ENCODE peak calls at places on chromosomes 6 and 20, in four cellular contexts. Y is AML-193; Q is left colon; R is activated effector memory CD4-positive, alpha-beta T cell treated with Interleukin-2 at 50 U/mL for 16 hours. A is an unnamed sample.

GRCh38 chr20:53578492-53579222 is 15.0 kb downstream of the ZNF217 start:
- DNase-seq in Y (peak; percentile 89), Q (peak; percentile 50), R (no peak), A (peak; percentile 96)

GRCh38 chr6:91142154-91142553 is 555.3 kb upstream of the MAP3K7 start:
- DNase-seq in Y (no peak), Q (no peak), R (no peak), A (no peak)

GRCh38 chr6:43764767-43765166 is 5.2 kb upstream of the VEGFA start:
- DNase-seq in Y (no peak), Q (no peak), R (no peak), A (no peak)

GRCh38 chr6:43242908-43243648 is at the start of gene TTBK1:
- DNase-seq in Y (no peak), Q (no peak), R (no peak), A (no peak)

GRCh38 chr6:42970859-42971612 is 7.9 kb downstream of the PEX6 start:
- DNase-seq in Y (no peak), Q (no peak), R (no peak), A (peak; percentile 68)

GRCh38 chr20:23966298-23966697 is 22.3 kb downstream of the GGTLC1 start:
- DNase-seq in Y (no peak), Q (no peak), R (no peak), A (no peak)

GRCh38 chr6:14758421-14759043 is 487.3 kb upstream of the JARID2 start:
- DNase-seq in Y (peak; percentile 73), Q (no peak), R (no peak), A (no peak)

GRCh38 chr20:16612708-16613107 is 39.5 kb upstream of the KIF16B start:
- DNase-seq in Y (no peak), Q (no peak), R (no peak), A (no peak)

GRCh38 chr6:111871207-111871606 is 2.0 kb downstream of the FYN start:
- DNase-seq in Y (peak; percentile 83), Q (no peak), R (no peak), A (peak; percentile 10)

GRCh38 chr6:165231177-165231576 is 78.2 kb downstream of the C6orf118 start:
- DNase-seq in Y (no peak), Q (no peak), R (no peak), A (no peak)

GRCh38 chr6:45895569-45895968 is 120.1 kb downstream of the CLIC5 start:
- DNase-seq in Y (no peak), Q (no peak), R (no peak), A (no peak)

GRCh38 chr6:15586528-15586927 is 76.3 kb downstream of the DTNBP1 start:
- DNase-seq in Y (no peak), Q (no peak), R (no peak), A (peak; percentile 40)

GRCh38 chr6:2863901-2864300 is 22.2 kb upstream of the SERPINB1 start:
- DNase-seq in Y (no peak), Q (no peak), R (no peak), A (no peak)

GRCh38 chr20:33301192-33301930 is 18.3 kb downstream of the BPIFB1 start:
- DNase-seq in Y (no peak), Q (no peak), R (no peak), A (peak; percentile 75)

GRCh38 chr20:14986656-14987055 is 649.2 kb upstream of the FLRT3 start:
- DNase-seq in Y (no peak), Q (no peak), R (no peak), A (no peak)

GRCh38 chr20:33900515-33901131 is 89.5 kb downstream of the CHMP4B start:
- DNase-seq in Y (no peak), Q (no peak), R (no peak), A (no peak)

GRCh38 chr6:85864453-85865401 is 222.0 kb upstream of the SYNCRIP start:
- DNase-seq in Y (no peak), Q (no peak), R (no peak), A (peak; percentile 30)

GRCh38 chr6:109079981-109080380 is 14.7 kb downstream of the SESN1 start:
- DNase-seq in Y (no peak), Q (no peak), R (no peak), A (no peak)

GRCh38 chr6:130296854-130297253 is 69.0 kb upstream of the TMEM200A start:
- DNase-seq in Y (no peak), Q (no peak), R (no peak), A (no peak)